ENCODE peak calls at places on chromosomes 11 and 22, in seven cellular contexts. One of them, this sample, is unnamed.

GRCh38 chr11:36452231-36452630 is 57.8 kb downstream of the TRAF6 start:
- DNase-seq in A549: no peak
- DNase-seq in right lobe of liver: no peak
- DNase-seq in tibial nerve: no peak
- DNase-seq in IMR-90: peak
- DNase-seq in HCT116: no peak
- DNase-seq in gastrocnemius medialis: no peak
- DNase-seq in this sample: no peak

GRCh38 chr11:11396290-11397042 is 43.4 kb upstream of the CSNK2A3 start:
- DNase-seq in A549: no peak
- DNase-seq in right lobe of liver: no peak
- DNase-seq in tibial nerve: no peak
- DNase-seq in IMR-90: peak
- DNase-seq in gastrocnemius medialis: no peak
- DNase-seq in HCT116: no peak
- DNase-seq in this sample: no peak

GRCh38 chr11:28619870-28620540 is 511.8 kb downstream of the METTL15 start:
- DNase-seq in HCT116: no peak
- DNase-seq in right lobe of liver: no peak
- DNase-seq in IMR-90: peak
- DNase-seq in A549: peak
- DNase-seq in tibial nerve: no peak
- DNase-seq in gastrocnemius medialis: no peak
- DNase-seq in this sample: no peak

GRCh38 chr11:65918211-65919150 is at the start of gene C11orf68:
- DNase-seq in A549: no peak
- DNase-seq in IMR-90: no peak
- DNase-seq in HCT116: no peak
- DNase-seq in gastrocnemius medialis: peak
- DNase-seq in right lobe of liver: no peak
- DNase-seq in tibial nerve: no peak
- DNase-seq in this sample: no peak

GRCh38 chr22:45476814-45477213 is 25.9 kb upstream of the FBLN1 start:
- DNase-seq in A549: no peak
- DNase-seq in HCT116: no peak
- DNase-seq in right lobe of liver: no peak
- DNase-seq in tibial nerve: peak
- DNase-seq in IMR-90: no peak
- DNase-seq in gastrocnemius medialis: no peak
- DNase-seq in this sample: no peak

GRCh38 chr11:119085523-119085878 is 820 bp downstream of the HMBS start:
- DNase-seq in IMR-90: no peak
- DNase-seq in right lobe of liver: no peak
- DNase-seq in gastrocnemius medialis: no peak
- DNase-seq in A549: no peak
- DNase-seq in tibial nerve: no peak
- DNase-seq in HCT116: no peak
- DNase-seq in this sample: peak

GRCh38 chr22:48710410-48710809 is 1117.3 kb downstream of the BRD1 start:
- DNase-seq in IMR-90: no peak
- DNase-seq in HCT116: no peak
- DNase-seq in right lobe of liver: no peak
- DNase-seq in tibial nerve: no peak
- DNase-seq in A549: no peak
- DNase-seq in gastrocnemius medialis: no peak
- DNase-seq in this sample: no peak

GRCh38 chr11:32400670-32401369 is 34.5 kb downstream of the WT1 start:
- DNase-seq in gastrocnemius medialis: no peak
- DNase-seq in HCT116: no peak
- DNase-seq in tibial nerve: no peak
- DNase-seq in IMR-90: no peak
- DNase-seq in right lobe of liver: no peak
- DNase-seq in A549: no peak
- DNase-seq in this sample: no peak

GRCh38 chr22:20080445-20080775 is 369 bp downstream of the DGCR8 start:
- DNase-seq in IMR-90: peak
- DNase-seq in tibial nerve: peak
- DNase-seq in gastrocnemius medialis: peak
- DNase-seq in A549: peak
- DNase-seq in right lobe of liver: peak
- DNase-seq in HCT116: no peak
- DNase-seq in this sample: peak

GRCh38 chr11:9089636-9090035 is 1.8 kb downstream of the SCUBE2 start:
- DNase-seq in gastrocnemius medialis: no peak
- DNase-seq in HCT116: no peak
- DNase-seq in IMR-90: no peak
- DNase-seq in A549: no peak
- DNase-seq in tibial nerve: no peak
- DNase-seq in right lobe of liver: no peak
- DNase-seq in this sample: no peak

GRCh38 chr22:24176630-24177029 is 4.7 kb upstream of the SUSD2 start:
- DNase-seq in A549: no peak
- DNase-seq in IMR-90: no peak
- DNase-seq in right lobe of liver: no peak
- DNase-seq in tibial nerve: no peak
- DNase-seq in HCT116: no peak
- DNase-seq in gastrocnemius medialis: no peak
- DNase-seq in this sample: no peak

GRCh38 chr11:70505761-70506657 is 107.7 kb downstream of the CTTN start:
- DNase-seq in tibial nerve: no peak
- DNase-seq in IMR-90: no peak
- DNase-seq in right lobe of liver: peak
- DNase-seq in A549: no peak
- DNase-seq in HCT116: no peak
- DNase-seq in gastrocnemius medialis: no peak
- DNase-seq in this sample: no peak

GRCh38 chr11:27625347-27625912 is 74.8 kb downstream of the BDNF start:
- DNase-seq in A549: no peak
- DNase-seq in gastrocnemius medialis: no peak
- DNase-seq in right lobe of liver: no peak
- DNase-seq in tibial nerve: no peak
- DNase-seq in IMR-90: no peak
- DNase-seq in HCT116: no peak
- DNase-seq in this sample: no peak

GRCh38 chr11:61049066-61049382 is 53.3 kb upstream of the CD5 start:
- DNase-seq in A549: no peak
- DNase-seq in HCT116: no peak
- DNase-seq in right lobe of liver: no peak
- DNase-seq in gastrocnemius medialis: no peak
- DNase-seq in tibial nerve: no peak
- DNase-seq in IMR-90: no peak
- DNase-seq in this sample: no peak

GRCh38 chr11:111911563-111912401 is at the start of gene CRYAB:
- DNase-seq in IMR-90: peak
- DNase-seq in A549: no peak
- DNase-seq in gastrocnemius medialis: peak
- DNase-seq in right lobe of liver: no peak
- DNase-seq in HCT116: no peak
- DNase-seq in tibial nerve: peak
- DNase-seq in this sample: peak

GRCh38 chr11:19739872-19740271 is 27.2 kb downstream of the NAV2 start:
- DNase-seq in gastrocnemius medialis: no peak
- DNase-seq in HCT116: no peak
- DNase-seq in right lobe of liver: no peak
- DNase-seq in A549: no peak
- DNase-seq in IMR-90: peak
- DNase-seq in tibial nerve: no peak
- DNase-seq in this sample: no peak

GRCh38 chr22:36369922-36370781 is 17.6 kb downstream of the MYH9 start:
- DNase-seq in HCT116: no peak
- DNase-seq in right lobe of liver: no peak
- DNase-seq in IMR-90: peak
- DNase-seq in A549: no peak
- DNase-seq in gastrocnemius medialis: peak
- DNase-seq in tibial nerve: no peak
- DNase-seq in this sample: peak

GRCh38 chr11:74877132-74877531 is 71.8 kb downstream of the XRRA1 start:
- DNase-seq in tibial nerve: no peak
- DNase-seq in right lobe of liver: no peak
- DNase-seq in A549: no peak
- DNase-seq in gastrocnemius medialis: no peak
- DNase-seq in HCT116: peak
- DNase-seq in IMR-90: peak
- DNase-seq in this sample: peak
- TF ChIP-seq POLR2A in tibial nerve: no peak
- TF ChIP-seq POLR2A in right lobe of liver: no peak
- TF ChIP-seq POLR2A in A549: no peak
- TF ChIP-seq POLR2A in gastrocnemius medialis: no peak
- TF ChIP-seq POLR2A in HCT116: no peak
- TF ChIP-seq POLR2A in IMR-90: no peak
- TF ChIP-seq POLR2A in this sample: no peak

DNA sequence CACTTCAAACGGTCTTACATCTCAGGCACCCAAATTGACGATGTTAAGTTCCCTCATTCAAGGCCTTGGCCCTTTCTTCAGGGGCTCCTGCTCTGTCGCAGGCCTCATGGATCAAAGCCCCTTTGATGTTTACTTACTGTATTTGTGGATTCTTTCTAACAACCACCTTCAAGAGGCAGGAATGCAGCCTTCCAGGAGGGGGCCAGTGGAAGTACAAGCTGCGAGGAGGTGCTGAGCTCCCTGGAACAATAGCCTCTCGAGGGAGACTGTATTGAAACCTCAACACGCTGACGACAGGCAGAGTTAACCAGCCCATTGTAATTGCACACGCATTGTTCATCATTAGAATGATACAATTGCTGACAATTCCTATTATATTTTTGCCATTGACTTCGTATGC is 209.1 kb downstream of the ST3GAL4 start:
- DNase-seq in IMR-90: no peak
- DNase-seq in gastrocnemius medialis: no peak
- DNase-seq in tibial nerve: no peak
- DNase-seq in right lobe of liver: no peak
- DNase-seq in HCT116: no peak
- DNase-seq in A549: no peak
- DNase-seq in this sample: no peak
- TF ChIP-seq POLR2A in IMR-90: no peak
- TF ChIP-seq POLR2A in gastrocnemius medialis: no peak
- TF ChIP-seq POLR2A in tibial nerve: no peak
- TF ChIP-seq POLR2A in right lobe of liver: no peak
- TF ChIP-seq POLR2A in HCT116: no peak
- TF ChIP-seq POLR2A in A549: no peak
- TF ChIP-seq POLR2A in this sample: no peak

GRCh38 chr22:43148581-43148980 is 2.8 kb upstream of the TSPO start:
- DNase-seq in tibial nerve: no peak
- DNase-seq in A549: no peak
- DNase-seq in right lobe of liver: no peak
- DNase-seq in HCT116: no peak
- DNase-seq in IMR-90: no peak
- DNase-seq in gastrocnemius medialis: no peak
- DNase-seq in this sample: no peak

GRCh38 chr22:43147821-43148220 is 3.5 kb upstream of the TSPO start:
- DNase-seq in A549: no peak
- DNase-seq in HCT116: no peak
- DNase-seq in IMR-90: no peak
- DNase-seq in right lobe of liver: no peak
- DNase-seq in gastrocnemius medialis: no peak
- DNase-seq in tibial nerve: no peak
- DNase-seq in this sample: no peak

GRCh38 chr22:43144949-43145348 is 1.8 kb upstream of the MCAT start:
- DNase-seq in A549: no peak
- DNase-seq in tibial nerve: no peak
- DNase-seq in right lobe of liver: no peak
- DNase-seq in HCT116: no peak
- DNase-seq in gastrocnemius medialis: no peak
- DNase-seq in IMR-90: no peak
- DNase-seq in this sample: no peak

GRCh38 chr22:43142881-43143562 is at the start of gene MCAT:
- DNase-seq in right lobe of liver: peak
- DNase-seq in tibial nerve: peak
- DNase-seq in A549: peak
- DNase-seq in IMR-90: peak
- DNase-seq in gastrocnemius medialis: peak
- DNase-seq in HCT116: no peak
- DNase-seq in this sample: peak
- TF ChIP-seq POLR2A in right lobe of liver: peak
- TF ChIP-seq POLR2A in tibial nerve: no peak
- TF ChIP-seq POLR2A in A549: peak
- TF ChIP-seq POLR2A in IMR-90: peak
- TF ChIP-seq POLR2A in gastrocnemius medialis: peak
- TF ChIP-seq POLR2A in HCT116: no peak
- TF ChIP-seq POLR2A in this sample: peak

DNA sequence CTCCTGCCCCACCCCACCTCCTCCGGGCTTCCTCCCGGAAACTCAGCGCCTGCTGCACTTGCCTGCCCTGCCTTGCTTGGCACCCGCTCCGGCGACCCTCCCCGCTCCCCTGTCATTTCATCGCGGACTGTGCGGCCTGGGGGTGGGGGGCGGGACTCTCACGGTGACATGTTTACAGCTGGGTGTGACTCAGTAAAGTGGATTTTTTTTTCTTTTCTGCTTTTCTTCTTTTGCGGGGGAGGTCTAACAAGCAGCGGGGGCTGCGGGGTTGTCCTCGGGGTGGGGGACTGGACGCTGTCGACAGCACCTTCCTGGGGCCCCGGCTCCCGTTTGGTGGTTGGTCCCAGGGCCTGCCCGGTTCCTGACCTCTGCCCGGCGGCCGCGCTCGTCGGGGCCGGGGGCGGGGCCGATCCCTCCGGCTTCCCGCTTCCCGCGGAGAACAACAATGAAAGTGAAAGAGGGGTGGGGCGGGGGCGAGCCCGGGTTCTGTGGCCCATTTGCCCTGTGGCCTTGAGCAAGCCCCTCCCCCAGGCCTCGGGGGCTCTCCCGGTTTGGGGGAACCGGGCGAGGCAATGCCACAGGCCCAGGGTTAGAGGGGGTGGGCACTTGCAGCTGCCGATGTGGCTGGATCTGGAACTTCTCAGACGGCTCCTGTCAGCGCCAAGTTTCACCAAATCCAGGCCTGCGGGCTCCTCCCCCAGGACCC is 976 bp upstream of the MDK start:
- DNase-seq in tibial nerve: peak
- DNase-seq in IMR-90: no peak
- DNase-seq in gastrocnemius medialis: peak
- DNase-seq in right lobe of liver: peak
- DNase-seq in A549: no peak
- DNase-seq in HCT116: no peak
- DNase-seq in this sample: peak
- TF ChIP-seq POLR2A in tibial nerve: no peak
- TF ChIP-seq POLR2A in IMR-90: no peak
- TF ChIP-seq POLR2A in gastrocnemius medialis: no peak
- TF ChIP-seq POLR2A in right lobe of liver: no peak
- TF ChIP-seq POLR2A in A549: no peak
- TF ChIP-seq POLR2A in HCT116: no peak
- TF ChIP-seq POLR2A in this sample: no peak

GRCh38 chr11:14565845-14566244 is 45.7 kb upstream of the PSMA1 start:
- DNase-seq in right lobe of liver: no peak
- DNase-seq in HCT116: no peak
- DNase-seq in A549: no peak
- DNase-seq in IMR-90: no peak
- DNase-seq in tibial nerve: no peak
- DNase-seq in gastrocnemius medialis: no peak
- DNase-seq in this sample: no peak
- TF ChIP-seq POLR2A in right lobe of liver: no peak
- TF ChIP-seq POLR2A in HCT116: no peak
- TF ChIP-seq POLR2A in A549: no peak
- TF ChIP-seq POLR2A in IMR-90: no peak
- TF ChIP-seq POLR2A in tibial nerve: no peak
- TF ChIP-seq POLR2A in gastrocnemius medialis: no peak
- TF ChIP-seq POLR2A in this sample: no peak

This sample was measured in erythroblast.